ENCODE peak calls at places on chromosomes 7 and 10, in ten cellular contexts. One of them, this sample, is unnamed.

GRCh38 chr10:64148597-64148996 is 627.4 kb downstream of the REEP3 start:
- DNase-seq in cardiac fibroblast: no peak
- DNase-seq in Panc1: no peak
- DNase-seq in OCI-LY7: no peak
- DNase-seq in heart left ventricle: no peak
- DNase-seq in CD8-positive, alpha-beta memory T cell: no peak
- DNase-seq in DND-41: no peak
- DNase-seq in lower lobe of right lung: no peak
- DNase-seq in heart right ventricle: no peak
- DNase-seq in fibroblast of lung: no peak
- DNase-seq in this sample: no peak

GRCh38 chr7:33773053-33773452 is 132.3 kb upstream of the BMPER start:
- DNase-seq in OCI-LY7: no peak
- DNase-seq in heart left ventricle: no peak
- DNase-seq in lower lobe of right lung: no peak
- DNase-seq in fibroblast of lung: peak; percentile 83
- DNase-seq in CD8-positive, alpha-beta memory T cell: no peak
- DNase-seq in heart right ventricle: no peak
- DNase-seq in cardiac fibroblast: peak; percentile 56
- DNase-seq in Panc1: no peak
- DNase-seq in DND-41: no peak
- DNase-seq in this sample: no peak

GRCh38 chr7:132030161-132030568 is 473.7 kb upstream of the PODXL start:
- DNase-seq in fibroblast of lung: peak; percentile 22
- DNase-seq in Panc1: no peak
- DNase-seq in heart right ventricle: peak; percentile 61
- DNase-seq in heart left ventricle: peak; percentile 75
- DNase-seq in OCI-LY7: no peak
- DNase-seq in cardiac fibroblast: peak; percentile 37
- DNase-seq in lower lobe of right lung: no peak
- DNase-seq in DND-41: no peak
- DNase-seq in CD8-positive, alpha-beta memory T cell: no peak
- DNase-seq in this sample: no peak

GRCh38 chr10:73060738-73061635 is 35.7 kb downstream of the P4HA1 start:
- DNase-seq in DND-41: no peak
- DNase-seq in Panc1: no peak
- DNase-seq in cardiac fibroblast: peak; percentile 51
- DNase-seq in lower lobe of right lung: no peak
- DNase-seq in OCI-LY7: peak; percentile 48
- DNase-seq in fibroblast of lung: no peak
- DNase-seq in CD8-positive, alpha-beta memory T cell: peak; percentile 2
- DNase-seq in heart left ventricle: no peak
- DNase-seq in heart right ventricle: no peak
- DNase-seq in this sample: peak; percentile 11

GRCh38 chr7:121026159-121026558 is 37.6 kb downstream of the CPED1 start:
- DNase-seq in fibroblast of lung: no peak
- DNase-seq in OCI-LY7: no peak
- DNase-seq in heart right ventricle: no peak
- DNase-seq in CD8-positive, alpha-beta memory T cell: no peak
- DNase-seq in lower lobe of right lung: no peak
- DNase-seq in heart left ventricle: no peak
- DNase-seq in DND-41: peak; percentile 4
- DNase-seq in Panc1: no peak
- DNase-seq in cardiac fibroblast: no peak
- DNase-seq in this sample: no peak

GRCh38 chr7:23298141-23298851 is 843 bp upstream of the MALSU1 start:
- DNase-seq in DND-41: no peak
- DNase-seq in heart right ventricle: peak; percentile 9
- DNase-seq in Panc1: no peak
- DNase-seq in heart left ventricle: no peak
- DNase-seq in CD8-positive, alpha-beta memory T cell: no peak
- DNase-seq in cardiac fibroblast: peak; percentile 92
- DNase-seq in OCI-LY7: no peak
- DNase-seq in lower lobe of right lung: no peak
- DNase-seq in fibroblast of lung: peak; percentile 81
- DNase-seq in this sample: no peak

GRCh38 chr10:11373626-11374310 is 237.7 kb downstream of the USP6NL start:
- DNase-seq in lower lobe of right lung: no peak
- DNase-seq in OCI-LY7: no peak
- DNase-seq in Panc1: no peak
- DNase-seq in cardiac fibroblast: no peak
- DNase-seq in CD8-positive, alpha-beta memory T cell: no peak
- DNase-seq in heart right ventricle: no peak
- DNase-seq in DND-41: no peak
- DNase-seq in fibroblast of lung: peak; percentile 6
- DNase-seq in heart left ventricle: no peak
- DNase-seq in this sample: no peak

GRCh38 chr7:117312593-117312992 is 10.3 kb downstream of the WNT2 start:
- DNase-seq in fibroblast of lung: no peak
- DNase-seq in heart left ventricle: no peak
- DNase-seq in OCI-LY7: no peak
- DNase-seq in Panc1: no peak
- DNase-seq in CD8-positive, alpha-beta memory T cell: no peak
- DNase-seq in cardiac fibroblast: no peak
- DNase-seq in lower lobe of right lung: no peak
- DNase-seq in heart right ventricle: no peak
- DNase-seq in DND-41: no peak
- DNase-seq in this sample: no peak

GRCh38 chr10:34960983-34961382 is 129.2 kb downstream of the CUL2 start:
- DNase-seq in cardiac fibroblast: peak; percentile 53
- DNase-seq in OCI-LY7: no peak
- DNase-seq in lower lobe of right lung: no peak
- DNase-seq in fibroblast of lung: no peak
- DNase-seq in CD8-positive, alpha-beta memory T cell: no peak
- DNase-seq in heart right ventricle: peak; percentile 48
- DNase-seq in heart left ventricle: peak; percentile 23
- DNase-seq in Panc1: no peak
- DNase-seq in DND-41: no peak
- DNase-seq in this sample: no peak

GRCh38 chr10:34959321-34959720 is 130.8 kb downstream of the CUL2 start:
- DNase-seq in Panc1: no peak
- DNase-seq in cardiac fibroblast: no peak
- DNase-seq in heart right ventricle: no peak
- DNase-seq in OCI-LY7: no peak
- DNase-seq in heart left ventricle: no peak
- DNase-seq in CD8-positive, alpha-beta memory T cell: no peak
- DNase-seq in DND-41: no peak
- DNase-seq in fibroblast of lung: no peak
- DNase-seq in lower lobe of right lung: no peak
- DNase-seq in this sample: no peak

GRCh38 chr10:34964166-34964800 is 125.9 kb downstream of the CUL2 start:
- DNase-seq in lower lobe of right lung: no peak
- DNase-seq in OCI-LY7: no peak
- DNase-seq in fibroblast of lung: no peak
- DNase-seq in CD8-positive, alpha-beta memory T cell: no peak
- DNase-seq in cardiac fibroblast: no peak
- DNase-seq in Panc1: no peak
- DNase-seq in DND-41: no peak
- DNase-seq in heart right ventricle: no peak
- DNase-seq in heart left ventricle: no peak
- DNase-seq in this sample: no peak

GRCh38 chr10:34959786-34960185 is 130.4 kb downstream of the CUL2 start:
- DNase-seq in Panc1: no peak
- DNase-seq in CD8-positive, alpha-beta memory T cell: no peak
- DNase-seq in OCI-LY7: no peak
- DNase-seq in heart right ventricle: no peak
- DNase-seq in DND-41: no peak
- DNase-seq in heart left ventricle: no peak
- DNase-seq in fibroblast of lung: no peak
- DNase-seq in cardiac fibroblast: no peak
- DNase-seq in lower lobe of right lung: no peak
- DNase-seq in this sample: no peak

DNA sequence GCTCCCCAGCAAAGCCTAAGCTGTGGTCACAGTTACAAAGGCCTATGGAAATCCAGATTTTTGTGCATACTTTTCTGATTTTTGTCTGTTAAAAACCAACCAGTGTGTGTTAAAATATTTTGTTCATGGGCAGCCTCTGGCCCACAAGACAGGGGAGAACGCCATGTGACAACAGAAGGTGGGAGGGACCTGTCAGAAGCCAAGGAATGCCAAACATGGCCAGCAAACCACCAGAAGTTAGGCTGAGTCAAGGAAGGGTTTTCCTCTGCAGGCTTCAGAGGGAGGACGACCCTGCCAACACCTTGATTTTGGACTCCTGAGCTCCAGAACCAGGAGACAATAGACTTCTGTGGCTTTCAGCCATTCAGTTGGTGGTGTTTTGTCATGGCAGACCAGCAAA is 127.3 kb downstream of the CUL2 start:
- DNase-seq in cardiac fibroblast: peak; percentile 28
- DNase-seq in DND-41: no peak
- DNase-seq in heart left ventricle: no peak
- DNase-seq in Panc1: no peak
- DNase-seq in heart right ventricle: no peak
- DNase-seq in CD8-positive, alpha-beta memory T cell: no peak
- DNase-seq in lower lobe of right lung: no peak
- DNase-seq in OCI-LY7: no peak
- DNase-seq in fibroblast of lung: peak; percentile 60
- DNase-seq in this sample: no peak
- H3K4me3 ChIP-seq in cardiac fibroblast: no peak overlapping the region
- H3K4me3 ChIP-seq in DND-41: no peak overlapping the region
- H3K4me3 ChIP-seq in heart left ventricle: no peak overlapping the region
- H3K4me3 ChIP-seq in Panc1: no peak overlapping the region
- H3K4me3 ChIP-seq in heart right ventricle: no peak overlapping the region
- H3K4me3 ChIP-seq in CD8-positive, alpha-beta memory T cell: no peak overlapping the region
- H3K4me3 ChIP-seq in lower lobe of right lung: no peak overlapping the region
- H3K4me3 ChIP-seq in OCI-LY7: no peak overlapping the region
- H3K4me3 ChIP-seq in fibroblast of lung: no peak overlapping the region
- H3K4me3 ChIP-seq in this sample: no peak overlapping the region

DNA sequence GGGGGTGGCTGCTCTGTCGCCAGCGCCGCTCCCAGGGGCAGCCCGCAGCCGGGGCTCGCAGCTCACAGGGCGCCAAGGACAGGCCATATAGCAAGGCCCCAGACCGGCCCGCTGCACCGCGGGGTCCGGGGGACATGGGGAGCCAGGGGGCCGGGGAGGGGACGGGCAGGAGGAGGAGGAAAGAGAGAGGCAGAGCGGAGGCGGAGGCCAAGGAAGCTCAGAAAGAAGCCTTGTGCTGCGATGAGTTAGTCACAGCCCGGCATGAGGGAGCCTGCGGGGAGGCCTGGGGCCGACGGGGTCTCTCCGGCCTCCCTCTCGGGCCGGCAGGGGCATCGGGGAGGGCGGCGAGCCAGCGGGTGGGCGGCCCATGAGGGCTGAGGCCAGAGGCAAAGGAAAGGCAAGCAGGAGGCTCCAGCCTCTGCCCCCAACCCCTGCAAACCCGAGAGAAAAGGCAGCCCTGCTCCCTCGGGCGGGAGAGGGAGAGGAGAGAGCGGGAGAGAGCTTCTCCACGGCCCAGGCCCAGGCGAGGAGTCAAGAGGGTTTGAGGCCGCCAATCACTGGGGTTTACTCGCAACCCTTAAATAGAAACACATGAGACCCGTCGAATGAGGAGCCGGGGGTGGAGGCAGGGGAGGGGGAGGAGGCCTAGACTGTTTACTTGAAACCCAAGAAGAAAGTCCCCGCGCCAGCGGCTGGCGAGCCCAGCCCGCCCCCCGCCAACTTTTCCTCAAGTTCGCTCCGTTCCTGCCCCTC is 167.9 kb downstream of the NEURL1 start:
- DNase-seq in OCI-LY7: no peak
- DNase-seq in lower lobe of right lung: peak; percentile 87
- DNase-seq in cardiac fibroblast: peak; percentile 96
- DNase-seq in heart left ventricle: peak; percentile 83
- DNase-seq in CD8-positive, alpha-beta memory T cell: peak; percentile 49
- DNase-seq in fibroblast of lung: peak; percentile 88
- DNase-seq in DND-41: peak; percentile 86
- DNase-seq in heart right ventricle: peak; percentile 87
- DNase-seq in Panc1: no peak
- DNase-seq in this sample: peak; percentile 78
- H3K4me3 ChIP-seq in OCI-LY7: no peak overlapping the region
- H3K4me3 ChIP-seq in lower lobe of right lung: peak overlapping the region; percentile 69
- H3K4me3 ChIP-seq in cardiac fibroblast: peak overlapping the region; percentile 69
- H3K4me3 ChIP-seq in heart left ventricle: peak overlapping the region; percentile 52
- H3K4me3 ChIP-seq in CD8-positive, alpha-beta memory T cell: peak overlapping the region; percentile 91
- H3K4me3 ChIP-seq in fibroblast of lung: peak overlapping the region; percentile 50
- H3K4me3 ChIP-seq in DND-41: peak overlapping the region; percentile 89
- H3K4me3 ChIP-seq in heart right ventricle: peak overlapping the region; percentile 67
- H3K4me3 ChIP-seq in Panc1: no peak overlapping the region
- H3K4me3 ChIP-seq in this sample: peak overlapping the region; percentile 81

DNA sequence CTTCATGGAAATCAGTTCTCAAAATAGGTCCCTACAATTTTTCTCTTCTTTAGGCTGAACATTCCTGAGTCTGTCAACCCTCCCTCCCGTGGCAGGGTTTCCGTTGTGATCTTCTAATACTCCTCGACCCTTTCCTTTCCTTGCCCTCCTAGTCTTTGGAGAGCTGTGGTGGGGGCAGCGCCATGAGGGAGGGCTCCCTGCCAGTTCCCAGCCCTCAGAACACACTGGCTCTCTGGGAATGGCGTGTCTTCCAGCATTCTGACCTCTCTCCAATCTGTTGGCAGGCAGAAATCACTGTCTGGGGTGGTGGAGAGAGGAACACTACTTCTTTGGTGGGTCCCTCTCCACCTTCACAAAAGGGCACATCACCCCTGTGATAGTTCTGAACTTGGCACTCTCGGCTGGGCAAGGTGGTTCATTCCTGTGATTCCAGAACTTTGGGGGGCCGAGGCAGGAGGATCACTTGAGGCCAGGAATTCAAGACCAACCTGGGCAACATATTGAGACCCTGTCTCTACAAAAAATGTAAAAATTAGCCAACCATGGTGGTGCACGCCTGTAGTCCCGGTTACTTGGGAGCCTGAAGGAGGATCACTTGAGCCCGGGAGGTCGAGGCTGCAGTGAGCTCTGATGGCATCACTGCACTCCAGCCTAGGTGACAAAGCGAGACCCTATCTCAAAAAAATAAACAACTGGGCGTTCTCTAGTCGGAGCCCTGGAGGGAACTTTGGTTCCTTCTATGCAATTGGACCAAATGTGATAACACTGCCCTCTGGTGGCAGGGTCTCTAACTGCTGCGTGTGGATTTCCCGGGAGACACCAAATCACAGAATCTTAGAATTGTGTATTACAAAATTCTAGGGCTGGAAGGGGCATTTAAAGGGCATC is 13.1 kb upstream of the ARPC1A start:
- DNase-seq in CD8-positive, alpha-beta memory T cell: peak; percentile 47
- DNase-seq in DND-41: peak; percentile 72
- DNase-seq in fibroblast of lung: peak; percentile 25
- DNase-seq in heart left ventricle: peak; percentile 60
- DNase-seq in heart right ventricle: peak; percentile 62
- DNase-seq in OCI-LY7: peak; percentile 70
- DNase-seq in cardiac fibroblast: peak; percentile 70
- DNase-seq in Panc1: peak; percentile 60
- DNase-seq in lower lobe of right lung: peak; percentile 64
- DNase-seq in this sample: peak; percentile 47
- H3K4me3 ChIP-seq in CD8-positive, alpha-beta memory T cell: no peak overlapping the region
- H3K4me3 ChIP-seq in DND-41: no peak overlapping the region
- H3K4me3 ChIP-seq in fibroblast of lung: no peak overlapping the region
- H3K4me3 ChIP-seq in heart left ventricle: no peak overlapping the region
- H3K4me3 ChIP-seq in heart right ventricle: peak overlapping the region; percentile 19
- H3K4me3 ChIP-seq in OCI-LY7: no peak overlapping the region
- H3K4me3 ChIP-seq in cardiac fibroblast: no peak overlapping the region
- H3K4me3 ChIP-seq in Panc1: no peak overlapping the region
- H3K4me3 ChIP-seq in lower lobe of right lung: no peak overlapping the region
- H3K4me3 ChIP-seq in this sample: no peak overlapping the region

DNA sequence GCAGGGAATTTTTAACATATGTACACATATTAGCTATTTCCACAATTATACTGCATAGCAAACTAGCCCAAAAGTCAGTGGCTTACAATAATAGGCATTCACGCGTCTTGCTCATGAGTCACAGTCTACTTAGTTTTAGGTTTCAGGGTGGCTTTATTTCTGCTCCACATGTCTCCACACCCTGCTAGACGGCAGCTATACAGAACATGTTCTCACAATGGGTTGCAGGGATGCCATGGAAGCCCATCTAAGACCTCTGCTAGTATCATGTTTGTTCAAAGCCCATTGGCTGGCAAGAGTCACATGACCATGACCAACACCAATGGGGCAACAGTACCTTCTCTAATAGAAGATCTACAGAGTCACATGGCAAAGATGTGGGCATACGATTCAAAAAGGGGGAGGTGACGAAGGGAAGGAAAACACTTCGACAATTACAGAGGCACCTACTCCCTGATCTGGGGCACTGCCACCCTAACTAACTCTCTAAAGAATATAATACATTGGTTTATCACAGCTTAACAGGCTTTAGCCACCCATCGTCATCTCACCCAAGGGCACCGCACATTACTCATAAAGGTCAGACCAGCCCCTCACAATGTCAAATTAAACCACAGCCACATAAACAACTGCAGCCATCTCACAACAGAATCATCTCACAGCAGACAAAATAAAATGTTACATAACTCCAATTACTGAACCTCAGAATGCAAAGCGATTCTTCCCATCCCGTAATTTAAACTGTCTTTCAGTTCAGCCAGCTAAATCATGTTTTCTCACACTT is 96.5 kb upstream of the NEBL start:
- DNase-seq in cardiac fibroblast: no peak
- DNase-seq in heart left ventricle: no peak
- DNase-seq in CD8-positive, alpha-beta memory T cell: no peak
- DNase-seq in OCI-LY7: no peak
- DNase-seq in Panc1: no peak
- DNase-seq in heart right ventricle: no peak
- DNase-seq in fibroblast of lung: peak; percentile 79
- DNase-seq in lower lobe of right lung: no peak
- DNase-seq in DND-41: no peak
- DNase-seq in this sample: no peak
- H3K4me3 ChIP-seq in cardiac fibroblast: no peak overlapping the region
- H3K4me3 ChIP-seq in heart left ventricle: no peak overlapping the region
- H3K4me3 ChIP-seq in CD8-positive, alpha-beta memory T cell: no peak overlapping the region
- H3K4me3 ChIP-seq in OCI-LY7: no peak overlapping the region
- H3K4me3 ChIP-seq in Panc1: no peak overlapping the region
- H3K4me3 ChIP-seq in heart right ventricle: no peak overlapping the region
- H3K4me3 ChIP-seq in fibroblast of lung: no peak overlapping the region
- H3K4me3 ChIP-seq in lower lobe of right lung: no peak overlapping the region
- H3K4me3 ChIP-seq in DND-41: no peak overlapping the region
- H3K4me3 ChIP-seq in this sample: no peak overlapping the region

This sample was measured in Jurkat, Clone E6-1.